ENCODE peak calls at places on chromosomes 4 and X, in five cellular contexts. J is kidney, R is neural progenitor cell, V is H54, E is GM23248. F is an unnamed sample.

GRCh38 chrX:77436682-77437081 is 10.5 kb upstream of the FGF16 start:
- DNase-seq in E (peak; percentile 58), J (no peak), V (no peak), R (no peak), F (no peak)

GRCh38 chr4:26719954-26720552 is 136.2 kb downstream of the TBC1D19 start:
- DNase-seq in E (peak; percentile 64), V (no peak), R (no peak), J (no peak), F (no peak)

GRCh38 chr4:150217192-150217591 is 138.9 kb downstream of the DCLK2 start:
- DNase-seq in E (peak; percentile 89), J (no peak), V (no peak), R (peak; percentile 68), F (no peak)

GRCh38 chr4:137394000-137394399 is 138.3 kb downstream of the PCDH18 start:
- DNase-seq in V (no peak), R (no peak), E (peak; percentile 23), J (no peak), F (no peak)

GRCh38 chr4:1833307-1834046 is 22.5 kb downstream of the LETM1 start:
- DNase-seq in J (peak; percentile 61), R (no peak), V (no peak), E (no peak), F (no peak)

GRCh38 chr4:15021946-15022345 is 19.7 kb downstream of the CPEB2 start:
- DNase-seq in R (no peak), E (no peak), J (no peak), V (no peak), F (no peak)

GRCh38 chr4:184376923-184377322 is 97.4 kb downstream of the IRF2 start:
- DNase-seq in E (no peak), R (no peak), V (no peak), J (no peak), F (no peak)

GRCh38 chrX:153468008-153468580 is 2.3 kb downstream of the HAUS7 start:
- DNase-seq in E (no peak), J (no peak), V (no peak), R (no peak), F (no peak)

GRCh38 chr4:8162625-8163024 is 4.0 kb upstream of the ABLIM2 start:
- DNase-seq in J (peak; percentile 12), R (no peak), E (no peak), V (no peak), F (no peak)

GRCh38 chr4:165834116-165834515 is 38.9 kb upstream of the TLL1 start:
- DNase-seq in E (no peak), R (no peak), V (no peak), J (no peak), F (no peak)

GRCh38 chr4:162957521-162958143 is 209.1 kb downstream of the NAF1 start:
- DNase-seq in E (no peak), R (no peak), V (no peak), J (no peak), F (no peak)

GRCh38 chr4:55468724-55469123 is 73.0 kb downstream of the TMEM165 start:
- DNase-seq in V (no peak), J (no peak), E (peak; percentile 64), R (no peak), F (no peak)

GRCh38 chr4:38306482-38307071 is 346.4 kb downstream of the PTTG2 start:
- DNase-seq in J (no peak), V (no peak), R (no peak), E (no peak), F (no peak)